ENCODE peak calls at places on chromosomes 3 and 15, in five cellular contexts. One of them, this sample, is unnamed.

GRCh38 chr3:157785071-157785826 is 282.0 kb upstream of the VEPH1 start:
- DNase-seq in BE2C: peak; percentile 37
- DNase-seq in WERI-Rb-1: no peak
- DNase-seq in AG04450: peak; percentile 82
- DNase-seq in ovary: no peak
- DNase-seq in this sample: peak; percentile 86

GRCh38 chr15:78676424-78677110 is 35.6 kb upstream of the CHRNB4 start:
- DNase-seq in BE2C: no peak
- DNase-seq in WERI-Rb-1: no peak
- DNase-seq in AG04450: no peak
- DNase-seq in ovary: no peak
- DNase-seq in this sample: no peak

GRCh38 chr15:93031103-93031464 is 57.9 kb downstream of the RGMA start:
- DNase-seq in BE2C: no peak
- DNase-seq in WERI-Rb-1: no peak
- DNase-seq in AG04450: no peak
- DNase-seq in ovary: peak; percentile 33
- DNase-seq in this sample: no peak

GRCh38 chr3:15563190-15563589 is 38.2 kb downstream of the HACL1 start:
- DNase-seq in BE2C: no peak
- DNase-seq in WERI-Rb-1: no peak
- DNase-seq in AG04450: no peak
- DNase-seq in ovary: no peak
- DNase-seq in this sample: no peak

GRCh38 chr3:55518451-55518850 is 31.3 kb upstream of the WNT5A start:
- DNase-seq in BE2C: no peak
- DNase-seq in WERI-Rb-1: no peak
- DNase-seq in AG04450: no peak
- DNase-seq in ovary: no peak
- DNase-seq in this sample: no peak

GRCh38 chr3:128859573-128860154 is 19.8 kb upstream of the ACAD9 start:
- DNase-seq in BE2C: no peak
- DNase-seq in WERI-Rb-1: no peak
- DNase-seq in AG04450: no peak
- DNase-seq in ovary: no peak
- DNase-seq in this sample: no peak

GRCh38 chr3:195226900-195227447 is 44.0 kb downstream of the XXYLT1 start:
- DNase-seq in BE2C: peak; percentile 52
- DNase-seq in WERI-Rb-1: no peak
- DNase-seq in AG04450: no peak
- DNase-seq in ovary: no peak
- DNase-seq in this sample: no peak

GRCh38 chr3:61927332-61927731 is 366.0 kb downstream of the PTPRG start:
- DNase-seq in BE2C: peak; percentile 64
- DNase-seq in WERI-Rb-1: no peak
- DNase-seq in AG04450: peak; percentile 26
- DNase-seq in ovary: peak; percentile 82
- DNase-seq in this sample: peak; percentile 94

GRCh38 chr3:146189519-146190173 is 28.7 kb upstream of the PLOD2 start:
- DNase-seq in BE2C: peak; percentile 15
- DNase-seq in WERI-Rb-1: peak; percentile 45
- DNase-seq in AG04450: peak; percentile 10
- DNase-seq in ovary: no peak
- DNase-seq in this sample: no peak

GRCh38 chr15:51195459-51195858 is 100.8 kb upstream of the TNFAIP8L3 start:
- DNase-seq in BE2C: no peak
- DNase-seq in WERI-Rb-1: no peak
- DNase-seq in AG04450: no peak
- DNase-seq in ovary: no peak
- DNase-seq in this sample: no peak

GRCh38 chr3:169871129-169871886 is 1.6 kb upstream of the LRRC31 start:
- DNase-seq in BE2C: no peak
- DNase-seq in WERI-Rb-1: no peak
- DNase-seq in AG04450: no peak
- DNase-seq in ovary: no peak
- DNase-seq in this sample: no peak

GRCh38 chr3:14719006-14719405 is 44.1 kb downstream of the C3orf20 start:
- DNase-seq in BE2C: no peak
- DNase-seq in WERI-Rb-1: no peak
- DNase-seq in AG04450: no peak
- DNase-seq in ovary: no peak
- DNase-seq in this sample: no peak

GRCh38 chr3:52895416-52895815 is 1.9 kb downstream of the STIMATE start:
- DNase-seq in BE2C: no peak
- DNase-seq in WERI-Rb-1: no peak
- DNase-seq in AG04450: no peak
- DNase-seq in ovary: no peak
- DNase-seq in this sample: no peak

GRCh38 chr3:13935494-13936094 is 55.7 kb upstream of the WNT7A start:
- DNase-seq in BE2C: no peak
- DNase-seq in WERI-Rb-1: no peak
- DNase-seq in AG04450: no peak
- DNase-seq in ovary: no peak
- DNase-seq in this sample: no peak

GRCh38 chr15:97652700-97653167 is 307.8 kb upstream of the ARRDC4 start:
- DNase-seq in BE2C: peak; percentile 11
- DNase-seq in WERI-Rb-1: no peak
- DNase-seq in AG04450: no peak
- DNase-seq in ovary: no peak
- DNase-seq in this sample: no peak

GRCh38 chr15:77907824-77908751 is 169.4 kb downstream of the TBC1D2B start:
- DNase-seq in BE2C: peak; percentile 80
- DNase-seq in WERI-Rb-1: no peak
- DNase-seq in AG04450: no peak
- DNase-seq in ovary: no peak
- DNase-seq in this sample: no peak

GRCh38 chr15:90217671-90218394 is 15.9 kb downstream of the CIB1 start:
- DNase-seq in BE2C: no peak
- DNase-seq in WERI-Rb-1: no peak
- DNase-seq in AG04450: no peak
- DNase-seq in ovary: no peak
- DNase-seq in this sample: no peak

GRCh38 chr3:155363690-155364070 is 70.2 kb upstream of the STRIT1 start:
- DNase-seq in BE2C: no peak
- DNase-seq in WERI-Rb-1: no peak
- DNase-seq in AG04450: no peak
- DNase-seq in ovary: no peak
- DNase-seq in this sample: no peak

GRCh38 chr3:100697183-100697582 is 12.1 kb upstream of the TFG start:
- DNase-seq in BE2C: no peak
- DNase-seq in WERI-Rb-1: no peak
- DNase-seq in AG04450: no peak
- DNase-seq in ovary: no peak
- DNase-seq in this sample: no peak

GRCh38 chr3:42846682-42847522 is 28.8 kb downstream of the CYP8B1 start:
- DNase-seq in BE2C: no peak
- DNase-seq in WERI-Rb-1: peak; percentile 58
- DNase-seq in AG04450: no peak
- DNase-seq in ovary: no peak
- DNase-seq in this sample: no peak

GRCh38 chr3:61545716-61546115 is 15.7 kb upstream of the PTPRG start:
- DNase-seq in BE2C: no peak
- DNase-seq in WERI-Rb-1: no peak
- DNase-seq in AG04450: no peak
- DNase-seq in ovary: no peak
- DNase-seq in this sample: no peak

GRCh38 chr15:90681480-90681879 is 35.7 kb upstream of the BLM start:
- DNase-seq in BE2C: no peak
- DNase-seq in WERI-Rb-1: no peak
- DNase-seq in AG04450: peak; percentile 49
- DNase-seq in ovary: no peak
- DNase-seq in this sample: no peak

GRCh38 chr3:157065201-157065600 is 94.7 kb downstream of the CCNL1 start:
- DNase-seq in BE2C: no peak
- DNase-seq in WERI-Rb-1: no peak
- DNase-seq in AG04450: no peak
- DNase-seq in ovary: no peak
- DNase-seq in this sample: no peak

GRCh38 chr15:99413955-99414754 is 151.6 kb upstream of the MEF2A start:
- DNase-seq in BE2C: no peak
- DNase-seq in WERI-Rb-1: no peak
- DNase-seq in AG04450: no peak
- DNase-seq in ovary: no peak
- DNase-seq in this sample: no peak

DNA sequence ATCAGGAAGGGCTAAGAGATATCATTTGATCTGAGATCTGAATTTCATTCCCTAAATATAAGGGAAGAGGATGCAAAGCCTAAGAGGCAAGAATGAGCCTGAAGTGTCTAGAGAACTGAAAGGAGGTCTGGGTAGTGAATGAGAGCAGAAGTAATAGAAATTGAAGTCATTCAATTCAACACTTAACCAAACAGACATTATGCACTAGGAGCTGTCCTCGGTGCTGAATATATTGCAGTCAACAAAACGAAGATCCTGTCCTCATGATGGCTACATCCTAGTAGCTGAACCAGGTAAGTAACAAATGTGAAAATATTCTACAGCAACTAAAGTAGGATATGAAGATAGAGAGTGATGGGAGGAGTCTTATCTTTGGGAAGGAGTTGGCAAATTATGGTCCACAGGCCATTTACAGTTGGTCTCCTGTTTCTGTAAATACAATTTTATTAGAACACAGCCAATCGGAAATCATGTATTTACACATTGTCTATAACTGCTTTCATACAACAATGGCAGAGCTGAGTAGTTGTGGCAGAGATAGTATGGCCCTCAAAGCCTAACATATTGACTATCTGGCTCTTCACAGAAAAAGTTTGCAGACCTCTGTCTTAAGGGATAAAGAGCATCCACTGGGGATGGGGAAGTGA is 192.9 kb upstream of the CADPS start:
- DNase-seq in BE2C: no peak
- DNase-seq in WERI-Rb-1: no peak
- DNase-seq in AG04450: no peak
- DNase-seq in ovary: no peak
- DNase-seq in this sample: peak; percentile 33
- TF ChIP-seq CTCF in BE2C: no peak
- TF ChIP-seq CTCF in WERI-Rb-1: no peak
- TF ChIP-seq CTCF in AG04450: no peak
- TF ChIP-seq CTCF in ovary: no peak
- TF ChIP-seq CTCF in this sample: no peak

GRCh38 chr3:36991147-36991546 is 1.8 kb downstream of the EPM2AIP1 start:
- DNase-seq in BE2C: no peak
- DNase-seq in WERI-Rb-1: no peak
- DNase-seq in AG04450: no peak
- DNase-seq in ovary: no peak
- DNase-seq in this sample: no peak

GRCh38 chr3:36988336-36988735 is 4.6 kb downstream of the EPM2AIP1 start:
- DNase-seq in BE2C: no peak
- DNase-seq in WERI-Rb-1: no peak
- DNase-seq in AG04450: no peak
- DNase-seq in ovary: no peak
- DNase-seq in this sample: no peak

GRCh38 chr3:36991923-36992805 is 767 bp downstream of the EPM2AIP1 start:
- DNase-seq in BE2C: no peak
- DNase-seq in WERI-Rb-1: no peak
- DNase-seq in AG04450: peak; percentile 15
- DNase-seq in ovary: no peak
- DNase-seq in this sample: peak; percentile 2

GRCh38 chr3:36989568-36989967 is 3.4 kb downstream of the EPM2AIP1 start:
- DNase-seq in BE2C: no peak
- DNase-seq in WERI-Rb-1: no peak
- DNase-seq in AG04450: no peak
- DNase-seq in ovary: no peak
- DNase-seq in this sample: no peak

DNA sequence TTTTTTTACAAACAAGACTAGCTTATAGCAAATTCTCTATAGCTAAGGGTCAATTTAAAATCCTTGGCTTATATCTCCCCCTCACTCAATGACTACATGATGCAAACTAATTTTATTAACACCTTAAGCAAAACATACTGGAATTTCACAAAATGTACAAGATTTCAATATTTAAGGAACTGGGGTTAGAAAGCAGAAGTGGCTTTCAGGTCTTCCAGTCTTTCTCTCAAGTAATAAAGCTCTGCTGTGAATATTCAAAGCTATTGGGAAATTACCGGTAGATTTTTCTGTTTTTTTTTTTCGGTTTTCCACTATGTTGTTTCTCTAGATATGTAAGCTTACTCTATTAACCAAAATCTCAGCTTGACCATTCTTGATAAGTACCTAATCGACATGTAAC is 3.9 kb downstream of the EPM2AIP1 start:
- DNase-seq in BE2C: no peak
- DNase-seq in WERI-Rb-1: no peak
- DNase-seq in AG04450: no peak
- DNase-seq in ovary: no peak
- DNase-seq in this sample: no peak
- H3K4me3 ChIP-seq in BE2C: peak overlapping the region; percentile 95
- H3K4me3 ChIP-seq in WERI-Rb-1: no peak overlapping the region
- H3K4me3 ChIP-seq in AG04450: no peak overlapping the region
- H3K4me3 ChIP-seq in ovary: no peak overlapping the region
- H3K4me3 ChIP-seq in this sample: peak overlapping the region; percentile 85

GRCh38 chr15:52735231-52736089 is 54.7 kb downstream of the ONECUT1 start:
- DNase-seq in BE2C: peak; percentile 64
- DNase-seq in WERI-Rb-1: peak; percentile 64
- DNase-seq in AG04450: peak; percentile 38
- DNase-seq in ovary: peak; percentile 38
- DNase-seq in this sample: peak; percentile 73
- TF ChIP-seq CTCF in BE2C: peak; percentile 81
- TF ChIP-seq CTCF in WERI-Rb-1: peak; percentile 35
- TF ChIP-seq CTCF in AG04450: peak; percentile 72
- TF ChIP-seq CTCF in ovary: peak; percentile 70
- TF ChIP-seq CTCF in this sample: peak; percentile 59

GRCh38 chr3:31462050-31462569 is 70.6 kb upstream of the STT3B start:
- DNase-seq in BE2C: no peak
- DNase-seq in WERI-Rb-1: no peak
- DNase-seq in AG04450: no peak
- DNase-seq in ovary: no peak
- DNase-seq in this sample: no peak
- H3K4me3 ChIP-seq in BE2C: no peak overlapping the region
- H3K4me3 ChIP-seq in WERI-Rb-1: no peak overlapping the region
- H3K4me3 ChIP-seq in AG04450: no peak overlapping the region
- H3K4me3 ChIP-seq in ovary: no peak overlapping the region
- H3K4me3 ChIP-seq in this sample: no peak overlapping the region

DNA sequence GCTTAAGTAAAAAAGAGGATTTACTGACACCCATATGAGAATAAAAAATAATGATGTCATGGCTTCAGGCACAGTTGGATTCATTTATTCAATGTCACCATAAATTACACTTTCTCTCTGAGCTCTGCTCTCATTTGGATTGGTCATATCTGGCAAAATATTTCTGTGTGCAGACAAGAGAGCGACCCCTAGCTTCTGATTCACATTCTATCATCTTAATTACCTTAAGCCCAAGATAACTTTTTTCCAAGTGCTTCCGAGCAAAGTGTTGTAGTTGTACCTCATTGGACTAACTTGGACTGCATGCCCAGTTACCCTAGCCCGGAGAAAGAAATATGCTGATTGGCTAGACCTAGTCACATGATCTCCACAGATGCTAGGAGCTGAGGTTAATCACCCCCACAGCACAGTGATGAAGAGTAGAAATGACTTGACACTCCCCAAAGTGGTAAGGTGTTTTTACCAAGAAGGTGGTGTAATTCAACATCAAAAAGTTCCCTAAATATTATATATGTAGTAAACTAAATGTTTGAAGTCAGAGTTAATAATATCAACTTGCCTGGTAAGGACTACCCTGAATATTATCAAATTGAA is 552.2 kb upstream of the SUCLG2 start:
- DNase-seq in BE2C: no peak
- DNase-seq in WERI-Rb-1: no peak
- DNase-seq in AG04450: no peak
- DNase-seq in ovary: no peak
- DNase-seq in this sample: no peak
- TF ChIP-seq CTCF in BE2C: peak; percentile 29
- TF ChIP-seq CTCF in WERI-Rb-1: no peak
- TF ChIP-seq CTCF in AG04450: peak; percentile 22
- TF ChIP-seq CTCF in ovary: no peak
- TF ChIP-seq CTCF in this sample: no peak